ENCODE peak calls at places on chromosome 13, in eight cellular contexts. C is endodermal cell, B is fibroblast of lung, S is IMR-90, W is astrocyte, U is neuronal stem cell, V is keratinocyte, E is neural progenitor cell. P is an unnamed sample.

GRCh38 chr13:37788346-37788745 is 81.2 kb downstream of the TRPC4 start:
- DNase-seq in S (no peak), V (no peak), U (no peak), B (no peak), W (no peak), E (no peak), C (no peak), P (no peak)

GRCh38 chr13:28889317-28889716 is 69.2 kb downstream of the MTUS2 start:
- DNase-seq in S (no peak), C (no peak), E (no peak), B (no peak), U (no peak), V (no peak), W (no peak), P (no peak)

GRCh38 chr13:27775943-27776342 is 16.3 kb upstream of the GSX1 start:
- DNase-seq in U (no peak), E (peak; percentile 66), S (no peak), W (no peak), C (peak; percentile 59), V (no peak), B (no peak), P (no peak)

GRCh38 chr13:83905641-83906040 is 23.4 kb upstream of the SLITRK1 start:
- DNase-seq in U (no peak), B (no peak), V (no peak), S (no peak), W (no peak), C (no peak), E (no peak), P (no peak)

GRCh38 chr13:20128459-20128927 is 32.4 kb downstream of the GJA3 start:
- DNase-seq in S (no peak), E (peak; percentile 51), C (peak; percentile 72), U (no peak), B (no peak), W (no peak), V (no peak), P (no peak)

GRCh38 chr13:19587635-19588300 is 26.4 kb upstream of the TPTE2 start:
- DNase-seq in C (peak; percentile 50), B (peak; percentile 36), E (no peak), V (no peak), U (no peak), W (peak; percentile 10), S (peak; percentile 52), P (peak; percentile 27)

GRCh38 chr13:91659583-91660415 is 261.4 kb downstream of the GPC5 start:
- DNase-seq in C (no peak), V (no peak), W (no peak), B (no peak), U (no peak), S (no peak), E (no peak), P (no peak)

GRCh38 chr13:92510416-92510815 is 716.2 kb upstream of the GPC6 start:
- DNase-seq in S (peak; percentile 75), C (no peak), W (peak; percentile 62), V (peak; percentile 50), U (no peak), E (no peak), B (peak; percentile 72), P (peak; percentile 49)

GRCh38 chr13:22114630-22115311 is 443.9 kb downstream of the FGF9 start:
- DNase-seq in C (no peak), W (no peak), B (no peak), E (no peak), V (no peak), S (peak; percentile 78), U (no peak), P (peak; percentile 44)

GRCh38 chr13:52670726-52671125 is 18.1 kb downstream of the SUGT1 start:
- DNase-seq in U (no peak), W (no peak), C (no peak), V (no peak), B (no peak), E (no peak), S (no peak), P (no peak)

GRCh38 chr13:43569688-43570087 is 217.1 kb downstream of the ENOX1 start:
- DNase-seq in C (no peak), W (no peak), S (no peak), B (no peak), U (no peak), E (no peak), V (no peak), P (no peak)

GRCh38 chr13:94182185-94182761 is 297.2 kb downstream of the DCT start:
- DNase-seq in S (no peak), W (no peak), E (no peak), V (no peak), U (no peak), C (no peak), B (no peak), P (no peak)

GRCh38 chr13:110297011-110297410 is 9.9 kb downstream of the COL4A1 start:
- DNase-seq in U (no peak), B (no peak), C (peak; percentile 81), V (no peak), W (no peak), E (no peak), S (no peak), P (no peak)

GRCh38 chr13:41178040-41178439 is 16.3 kb downstream of the KBTBD7 start:
- DNase-seq in B (peak; percentile 25), S (peak; percentile 47), U (no peak), C (no peak), V (no peak), W (peak; percentile 12), E (no peak), P (peak; percentile 58)
- H3K9ac ChIP-seq in B (no peak overlapping the region), S (no peak overlapping the region), U (no peak overlapping the region), C (no peak overlapping the region), V (no peak overlapping the region), W (no peak overlapping the region), E (no peak overlapping the region), P (peak overlapping the region; percentile 66)

GRCh38 chr13:99722931-99723330 is 221.7 kb downstream of the TM9SF2 start:
- DNase-seq in S (no peak), V (no peak), C (no peak), W (no peak), E (no peak), B (no peak), U (no peak), P (no peak)

GRCh38 chr13:99724633-99725517 is 223.6 kb downstream of the TM9SF2 start:
- DNase-seq in S (no peak), V (no peak), U (no peak), E (peak; percentile 51), C (no peak), W (no peak), B (no peak), P (no peak)

GRCh38 chr13:99723847-99724246 is 222.6 kb downstream of the TM9SF2 start:
- DNase-seq in B (no peak), E (peak; percentile 66), C (no peak), S (no peak), U (no peak), V (no peak), W (no peak), P (no peak)

GRCh38 chr13:99726261-99726894 is 225.1 kb downstream of the TM9SF2 start:
- DNase-seq in E (peak; percentile 70), V (no peak), S (no peak), W (no peak), C (peak; percentile 71), U (no peak), B (no peak), P (no peak)

GRCh38 chr13:99725644-99726043 is 224.4 kb downstream of the TM9SF2 start:
- DNase-seq in B (no peak), V (no peak), C (no peak), S (no peak), W (no peak), U (no peak), E (peak; percentile 85), P (no peak)
- H3K4me1 ChIP-seq in B (no peaks in the 10 kb centered on the region), V (no peaks in the 10 kb centered on the region), C (peaks cover 19% of the 10 kb centered on the region), S (no peaks in the 10 kb centered on the region), W (peaks cover 4% of the 10 kb centered on the region), U (peaks cover 40% of the 10 kb centered on the region), E (peaks cover 88% of the 10 kb centered on the region), P (peaks cover 4% of the 10 kb centered on the region)

DNA sequence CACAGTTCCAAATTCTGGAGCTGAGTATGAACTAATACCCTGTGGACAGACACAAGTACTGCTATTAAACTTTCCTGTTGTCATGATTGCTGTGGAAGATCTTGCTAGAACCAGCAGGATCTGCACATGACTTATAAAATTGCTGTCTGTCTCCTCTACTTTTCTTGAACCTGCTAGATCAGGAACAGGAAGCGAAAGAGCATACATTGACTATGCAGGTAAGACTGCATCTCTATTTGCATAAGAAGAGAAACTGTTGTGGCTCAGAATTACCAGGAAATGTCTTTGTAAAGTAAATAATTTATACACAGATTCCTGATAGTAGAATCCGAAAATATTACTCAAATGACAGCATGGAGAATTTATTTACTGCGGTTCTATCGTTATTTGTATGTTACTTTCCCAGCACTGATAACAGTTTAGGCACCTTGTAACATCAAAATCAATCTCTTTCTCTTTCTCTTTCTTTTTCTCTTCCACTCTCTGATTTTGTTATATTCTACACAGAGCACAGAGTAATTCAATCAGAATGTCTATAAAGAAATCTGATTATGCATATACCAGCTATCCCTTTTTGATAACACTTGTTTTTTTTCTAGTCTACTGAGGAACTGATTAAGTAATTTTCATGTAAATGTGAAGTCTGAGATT is 226.5 kb downstream of the MYO16 start:
- DNase-seq in U (no peak), B (no peak), W (no peak), V (no peak), C (no peak), E (no peak), S (no peak), P (no peak)
- H3K9ac ChIP-seq in U (no peak overlapping the region), B (no peak overlapping the region), W (no peak overlapping the region), V (no peak overlapping the region), C (no peak overlapping the region), E (no peak overlapping the region), S (no peak overlapping the region), P (no peak overlapping the region)

GRCh38 chr13:98542568-98543379 is 34.1 kb downstream of the STK24 start:
- DNase-seq in V (no peak), C (no peak), B (no peak), E (no peak), S (no peak), W (no peak), U (no peak), P (no peak)

GRCh38 chr13:98546402-98546801 is 30.5 kb downstream of the STK24 start:
- DNase-seq in E (no peak), U (no peak), S (no peak), V (no peak), W (no peak), B (no peak), C (no peak), P (no peak)

GRCh38 chr13:98543380-98544104 is 33.4 kb downstream of the STK24 start:
- DNase-seq in B (no peak), U (no peak), C (no peak), E (no peak), S (no peak), W (no peak), V (no peak), P (no peak)

GRCh38 chr13:98541701-98542203 is 35.2 kb downstream of the STK24 start:
- DNase-seq in C (no peak), B (no peak), W (no peak), S (no peak), E (no peak), U (no peak), V (no peak), P (no peak)

DNA sequence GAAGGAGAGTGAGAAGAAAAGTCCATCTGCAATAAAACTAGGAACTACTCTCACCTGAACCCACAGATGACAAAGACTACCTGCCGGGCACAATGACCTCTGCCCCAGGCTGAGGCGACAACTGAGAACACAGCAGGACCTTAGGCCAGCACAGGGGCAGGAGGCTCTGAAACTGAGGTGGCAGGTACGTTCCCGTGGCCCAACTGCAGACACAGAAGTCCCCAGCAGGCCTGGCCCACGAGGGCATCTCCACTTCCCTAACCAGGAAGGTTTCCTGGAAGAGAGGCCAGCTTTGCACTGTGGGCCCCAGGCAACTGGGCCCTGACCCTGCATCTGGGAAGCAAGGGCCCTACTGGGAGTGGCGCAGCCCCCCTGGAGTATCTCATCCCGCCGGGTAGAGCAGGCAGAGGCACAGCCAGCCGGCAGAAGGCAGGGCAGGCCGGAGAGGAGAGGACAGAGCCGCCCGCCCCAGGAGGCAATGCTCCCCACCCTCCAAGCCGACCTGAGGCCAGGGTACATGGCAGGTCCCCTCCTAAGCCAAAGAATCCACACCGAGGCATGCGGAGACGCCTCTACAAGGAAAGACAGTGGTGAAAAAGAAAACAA is 32.7 kb downstream of the STK24 start:
- DNase-seq in B (no peak), U (no peak), W (no peak), E (no peak), S (no peak), C (peak; percentile 70), V (no peak), P (no peak)
- H3K4me1 ChIP-seq in B (peaks cover 45% of the 10 kb centered on the region), U (peaks cover 21% of the 10 kb centered on the region), W (peaks cover 19% of the 10 kb centered on the region), E (peaks cover 42% of the 10 kb centered on the region), S (peaks cover 37% of the 10 kb centered on the region), C (peaks cover 19% of the 10 kb centered on the region), V (peaks cover 15% of the 10 kb centered on the region), P (peaks cover 12% of the 10 kb centered on the region)